ENCODE peak calls at places on chromosomes 3 and 15, in four cellular contexts. One of them, this sample, is unnamed.

GRCh38 chr3:39577541-39577940 is 110.1 kb downstream of the MOBP start:
- DNase-seq in H1: peak; percentile 54
- DNase-seq in neuronal stem cell: peak; percentile 31
- DNase-seq in mesendoderm: peak; percentile 97
- DNase-seq in this sample: no peak

GRCh38 chr3:15858547-15859506 is 61.0 kb upstream of the ANKRD28 start:
- DNase-seq in neuronal stem cell: peak; percentile 30
- DNase-seq in mesendoderm: peak; percentile 77
- DNase-seq in H1: no peak
- DNase-seq in this sample: no peak

GRCh38 chr15:65077981-65078352 is 1.4 kb downstream of the KBTBD13 start:
- DNase-seq in mesendoderm: peak; percentile 93
- DNase-seq in H1: peak; percentile 84
- DNase-seq in neuronal stem cell: no peak
- DNase-seq in this sample: no peak

GRCh38 chr3:13172644-13173013 is 99.4 kb upstream of the IQSEC1 start:
- DNase-seq in neuronal stem cell: no peak
- DNase-seq in mesendoderm: no peak
- DNase-seq in H1: no peak
- DNase-seq in this sample: no peak

GRCh38 chr3:164488893-164489292 is 589.4 kb downstream of the SI start:
- DNase-seq in neuronal stem cell: no peak
- DNase-seq in H1: no peak
- DNase-seq in mesendoderm: no peak
- DNase-seq in this sample: no peak

GRCh38 chr3:149377408-149378111 is at the start of gene TM4SF1:
- DNase-seq in neuronal stem cell: no peak
- DNase-seq in H1: no peak
- DNase-seq in mesendoderm: peak; percentile 43
- DNase-seq in this sample: peak; percentile 97

GRCh38 chr15:55846108-55846707 is 103.3 kb upstream of the PRTG start:
- DNase-seq in mesendoderm: peak; percentile 90
- DNase-seq in H1: peak; percentile 31
- DNase-seq in neuronal stem cell: peak; percentile 84
- DNase-seq in this sample: peak; percentile 88

GRCh38 chr15:80695099-80695910 is at the start of gene ABHD17C:
- DNase-seq in mesendoderm: peak; percentile 55
- DNase-seq in neuronal stem cell: peak; percentile 45
- DNase-seq in H1: no peak
- DNase-seq in this sample: peak; percentile 53

GRCh38 chr15:61064653-61065052 is 164.4 kb downstream of the RORA start:
- DNase-seq in neuronal stem cell: no peak
- DNase-seq in mesendoderm: no peak
- DNase-seq in H1: no peak
- DNase-seq in this sample: no peak

GRCh38 chr3:1587426-1587825 is 494.6 kb downstream of the CNTN6 start:
- DNase-seq in mesendoderm: no peak
- DNase-seq in neuronal stem cell: no peak
- DNase-seq in H1: no peak
- DNase-seq in this sample: no peak

GRCh38 chr15:42136513-42136912 is 19.9 kb downstream of the PLA2G4F start:
- DNase-seq in neuronal stem cell: no peak
- DNase-seq in mesendoderm: no peak
- DNase-seq in H1: no peak
- DNase-seq in this sample: no peak

GRCh38 chr3:169886671-169887070 is 16.9 kb upstream of the LRRC31 start:
- DNase-seq in neuronal stem cell: no peak
- DNase-seq in mesendoderm: no peak
- DNase-seq in H1: no peak
- DNase-seq in this sample: peak; percentile 35

GRCh38 chr3:10160346-10160745 is 4.4 kb upstream of the IRAK2 start:
- DNase-seq in mesendoderm: no peak
- DNase-seq in H1: no peak
- DNase-seq in neuronal stem cell: no peak
- DNase-seq in this sample: no peak

GRCh38 chr15:57227899-57228298 is 148.4 kb upstream of the CGNL1 start:
- DNase-seq in neuronal stem cell: no peak
- DNase-seq in mesendoderm: no peak
- DNase-seq in H1: no peak
- DNase-seq in this sample: peak; percentile 73

GRCh38 chr3:124833710-124834332 is 53.3 kb downstream of the ITGB5 start:
- DNase-seq in mesendoderm: no peak
- DNase-seq in H1: no peak
- DNase-seq in neuronal stem cell: no peak
- DNase-seq in this sample: no peak

GRCh38 chr3:71010731-71011455 is 572.6 kb downstream of the FOXP1 start:
- DNase-seq in H1: no peak
- DNase-seq in mesendoderm: no peak
- DNase-seq in neuronal stem cell: no peak
- DNase-seq in this sample: peak; percentile 31

GRCh38 chr15:40775740-40776536 is 6.2 kb downstream of the C15orf62 start:
- DNase-seq in neuronal stem cell: no peak
- DNase-seq in H1: no peak
- DNase-seq in mesendoderm: no peak
- DNase-seq in this sample: no peak

GRCh38 chr3:126743781-126744180 is 39.7 kb downstream of the CHCHD6 start:
- DNase-seq in mesendoderm: no peak
- DNase-seq in H1: no peak
- DNase-seq in neuronal stem cell: no peak
- DNase-seq in this sample: no peak
- H3K79me1 ChIP-seq in mesendoderm: no peaks in the 10 kb centered on the region
- H3K79me1 ChIP-seq in H1: peaks cover 4% of the 10 kb centered on the region
- H3K79me1 ChIP-seq in neuronal stem cell: no peaks in the 10 kb centered on the region
- H3K79me1 ChIP-seq in this sample: no peaks in the 10 kb centered on the region

GRCh38 chr3:18428036-18428435 is 2.9 kb upstream of the SATB1 start:
- DNase-seq in mesendoderm: peak; percentile 61
- DNase-seq in H1: no peak
- DNase-seq in neuronal stem cell: no peak
- DNase-seq in this sample: no peak
- H3K9ac ChIP-seq in mesendoderm: no peak overlapping the region
- H3K9ac ChIP-seq in H1: no peak overlapping the region
- H3K9ac ChIP-seq in neuronal stem cell: no peak overlapping the region
- H3K9ac ChIP-seq in this sample: no peak overlapping the region

DNA sequence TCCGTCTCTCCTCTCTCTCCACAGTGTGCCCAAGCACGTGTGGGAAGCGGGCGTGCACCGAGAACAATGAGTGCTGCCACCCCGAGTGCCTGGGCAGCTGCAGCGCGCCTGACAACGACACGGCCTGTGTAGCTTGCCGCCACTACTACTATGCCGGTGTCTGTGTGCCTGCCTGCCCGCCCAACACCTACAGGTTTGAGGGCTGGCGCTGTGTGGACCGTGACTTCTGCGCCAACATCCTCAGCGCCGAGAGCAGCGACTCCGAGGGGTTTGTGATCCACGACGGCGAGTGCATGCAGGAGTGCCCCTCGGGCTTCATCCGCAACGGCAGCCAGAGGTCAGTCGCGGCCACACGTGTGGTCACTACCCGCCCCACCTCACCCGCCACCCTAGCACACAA is 116.3 kb downstream of the PGPEP1L start:
- DNase-seq in mesendoderm: no peak
- DNase-seq in neuronal stem cell: no peak
- DNase-seq in H1: no peak
- DNase-seq in this sample: no peak
- H3K79me1 ChIP-seq in mesendoderm: peaks cover 25% of the 10 kb centered on the region
- H3K79me1 ChIP-seq in neuronal stem cell: peaks cover 11% of the 10 kb centered on the region
- H3K79me1 ChIP-seq in H1: peaks cover 10% of the 10 kb centered on the region
- H3K79me1 ChIP-seq in this sample: peaks cover 86% of the 10 kb centered on the region

DNA sequence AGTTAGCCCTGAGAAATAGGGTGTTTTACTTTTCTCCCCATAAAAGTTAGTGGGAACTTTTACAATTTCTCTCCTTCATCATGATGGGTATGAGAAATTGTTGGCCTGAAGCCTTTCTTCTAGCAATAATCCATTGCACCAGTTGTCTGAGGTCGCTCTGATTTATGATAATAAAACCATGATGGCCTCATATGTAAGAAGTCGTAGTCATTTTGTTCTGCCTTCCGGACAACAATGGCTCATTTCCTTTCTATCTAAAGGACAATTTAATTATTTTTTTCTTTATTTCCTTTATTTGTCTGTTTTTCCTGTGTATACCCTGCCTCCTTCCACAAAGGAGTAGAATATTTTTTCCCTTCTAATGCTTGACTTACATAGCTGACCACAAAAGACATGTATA is 31.6 kb upstream of the GNB4 start:
- DNase-seq in H1: no peak
- DNase-seq in neuronal stem cell: no peak
- DNase-seq in mesendoderm: no peak
- DNase-seq in this sample: no peak
- H3K9ac ChIP-seq in H1: no peak overlapping the region
- H3K9ac ChIP-seq in neuronal stem cell: no peak overlapping the region
- H3K9ac ChIP-seq in mesendoderm: no peak overlapping the region
- H3K9ac ChIP-seq in this sample: no peak overlapping the region

DNA sequence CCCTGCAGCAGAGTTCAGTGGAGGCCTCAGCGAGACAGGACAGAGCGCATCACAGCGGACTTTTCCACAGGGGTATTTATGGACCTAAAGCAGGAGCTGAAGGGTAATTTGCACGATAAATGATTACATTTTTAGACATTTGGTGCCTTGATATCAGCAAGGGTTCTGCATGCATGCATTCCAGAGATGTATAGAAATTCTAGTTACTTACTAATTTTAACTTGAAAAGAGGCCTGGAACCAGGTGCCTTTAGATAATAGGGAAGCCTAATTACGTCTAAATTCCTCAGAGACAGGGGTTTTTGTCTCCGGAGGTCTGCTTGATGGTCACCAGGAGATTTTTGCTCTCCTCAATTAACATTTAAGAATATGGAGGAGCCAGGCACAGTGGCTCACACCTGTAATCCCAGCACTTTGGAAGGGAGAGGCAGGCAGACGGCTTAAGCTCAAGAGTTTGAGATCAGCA is 79.8 kb upstream of the MFGE8 start:
- DNase-seq in neuronal stem cell: no peak
- DNase-seq in H1: no peak
- DNase-seq in mesendoderm: no peak
- DNase-seq in this sample: no peak
- H3K79me1 ChIP-seq in neuronal stem cell: no peaks in the 10 kb centered on the region
- H3K79me1 ChIP-seq in H1: no peaks in the 10 kb centered on the region
- H3K79me1 ChIP-seq in mesendoderm: no peaks in the 10 kb centered on the region
- H3K79me1 ChIP-seq in this sample: peaks cover 3% of the 10 kb centered on the region